ENCODE peak calls at places on chromosomes 4 and X, in eight cellular contexts. T is KG1, R is mucosa of descending colon, P is NCI-H1092, D is NCI-H510A treated with DMSO at 0.1 percent for 48 hours, U is endothelial cell of umbilical vein, O is NCI-H1105 treated with DMSO at 0.1 percent for 48 hours, G is posterior cingulate gyrus. Q is an unnamed sample.

GRCh38 chr4:153731239-153731638 is 28.6 kb downstream of the RNF175 start:
- DNase-seq in G (no peak), P (no peak), D (no peak), R (no peak), O (no peak), T (no peak), U (no peak), Q (no peak)

GRCh38 chrX:51614353-51614752 is 4.4 kb downstream of the CENPVL3 start:
- DNase-seq in T (no peak), O (peak; percentile 38), G (no peak), D (peak; percentile 0), R (no peak), U (peak; percentile 13), P (peak; percentile 4), Q (peak; percentile 0)

GRCh38 chr4:7238300-7238960 is 46.1 kb downstream of the SORCS2 start:
- DNase-seq in U (no peak), R (no peak), G (no peak), O (no peak), P (no peak), T (no peak), D (no peak), Q (no peak)

GRCh38 chr4:15870079-15870478 is 68.5 kb downstream of the FGFBP1 start:
- DNase-seq in P (no peak), T (no peak), G (no peak), R (no peak), U (no peak), D (no peak), O (no peak), Q (no peak)

GRCh38 chrX:108186811-108187210 is 95.2 kb downstream of the ATG4A start:
- DNase-seq in G (no peak), P (no peak), U (peak; percentile 8), T (no peak), R (no peak), D (no peak), O (no peak), Q (no peak)

GRCh38 chrX:13142891-13143290 is 98.5 kb upstream of the FAM9C start:
- DNase-seq in P (no peak), G (no peak), D (no peak), U (no peak), O (no peak), T (no peak), R (peak; percentile 67), Q (no peak)

GRCh38 chr4:75213480-75213879 is 280.6 kb downstream of the PARM1 start:
- DNase-seq in G (no peak), D (no peak), O (no peak), P (no peak), T (no peak), R (no peak), U (no peak), Q (no peak)

GRCh38 chrX:105461013-105461412 is 240.5 kb upstream of the TEX13A start:
- DNase-seq in T (no peak), O (no peak), U (no peak), G (no peak), R (no peak), D (no peak), P (no peak), Q (no peak)

GRCh38 chr4:121408-122084 is 2.8 kb upstream of the ZNF718 start:
- DNase-seq in R (no peak), P (no peak), T (peak; percentile 83), O (no peak), D (no peak), G (no peak), U (no peak), Q (no peak)

GRCh38 chr4:23889814-23890269 is at the start of gene PPARGC1A:
- DNase-seq in D (peak; percentile 61), R (peak; percentile 74), U (no peak), O (peak; percentile 77), T (no peak), P (peak; percentile 30), G (peak; percentile 37), Q (peak; percentile 83)

GRCh38 chr4:115090483-115091075 is 22.8 kb downstream of the NDST4 start:
- DNase-seq in P (peak; percentile 48), R (no peak), O (peak; percentile 68), U (peak; percentile 1), T (no peak), G (no peak), D (peak; percentile 66), Q (peak; percentile 69)

GRCh38 chr4:77773101-77773500 is 46.1 kb downstream of the CNOT6L start:
- DNase-seq in R (no peak), D (no peak), U (no peak), O (no peak), G (no peak), P (no peak), T (no peak), Q (no peak)

GRCh38 chr4:99507762-99508161 is 3.1 kb upstream of the C4orf17 start:
- DNase-seq in T (no peak), U (no peak), G (no peak), R (no peak), D (no peak), P (no peak), O (no peak), Q (no peak)